ENCODE peak calls at places on chromosome 16, in six cellular contexts. One of them, this sample, is unnamed. For H3K9me3 and H3K4me1, the result is how much of the 10 kb centered on the place peaks cover.

GRCh38 chr16:87274808-87275207 is 42.4 kb downstream of the C16orf95 start:
- DNase-seq in fibroblast of lung: peak
- DNase-seq in PC-3: no peak
- DNase-seq in H1: no peak
- DNase-seq in psoas muscle: no peak
- DNase-seq in GM23248: no peak
- DNase-seq in this sample: no peak

GRCh38 chr16:2154533-2155090 is 970 bp upstream of the TRAF7 start:
- DNase-seq in PC-3: no peak
- DNase-seq in H1: no peak
- DNase-seq in GM23248: peak
- DNase-seq in psoas muscle: no peak
- DNase-seq in fibroblast of lung: no peak
- DNase-seq in this sample: peak

GRCh38 chr16:22813223-22813945 is 578 bp upstream of the HS3ST2 start:
- DNase-seq in fibroblast of lung: peak
- DNase-seq in GM23248: peak
- DNase-seq in PC-3: peak
- DNase-seq in H1: peak
- DNase-seq in psoas muscle: peak
- DNase-seq in this sample: peak

GRCh38 chr16:66490774-66491715 is 58.9 kb downstream of the TK2 start:
- DNase-seq in psoas muscle: no peak
- DNase-seq in H1: no peak
- DNase-seq in fibroblast of lung: no peak
- DNase-seq in PC-3: no peak
- DNase-seq in GM23248: no peak
- DNase-seq in this sample: no peak

GRCh38 chr16:26177438-26177837 is 485.7 kb downstream of the HS3ST4 start:
- DNase-seq in fibroblast of lung: no peak
- DNase-seq in GM23248: no peak
- DNase-seq in H1: no peak
- DNase-seq in PC-3: no peak
- DNase-seq in psoas muscle: no peak
- DNase-seq in this sample: no peak

GRCh38 chr16:62041401-62041800 is 5.2 kb upstream of the CDH8 start:
- DNase-seq in H1: no peak
- DNase-seq in GM23248: peak
- DNase-seq in psoas muscle: no peak
- DNase-seq in fibroblast of lung: peak
- DNase-seq in PC-3: peak
- DNase-seq in this sample: peak

GRCh38 chr16:53664724-53665345 is 38.8 kb downstream of the RPGRIP1L start:
- DNase-seq in GM23248: peak
- DNase-seq in psoas muscle: no peak
- DNase-seq in fibroblast of lung: peak
- DNase-seq in PC-3: no peak
- DNase-seq in H1: no peak
- DNase-seq in this sample: peak

GRCh38 chr16:80656161-80656560 is 115.4 kb downstream of the DYNLRB2 start:
- DNase-seq in H1: no peak
- DNase-seq in GM23248: no peak
- DNase-seq in PC-3: no peak
- DNase-seq in psoas muscle: no peak
- DNase-seq in fibroblast of lung: no peak
- DNase-seq in this sample: no peak

GRCh38 chr16:66476328-66477027 is 49.4 kb downstream of the BEAN1 start:
- DNase-seq in PC-3: no peak
- DNase-seq in fibroblast of lung: no peak
- DNase-seq in GM23248: peak
- DNase-seq in H1: peak
- DNase-seq in psoas muscle: no peak
- DNase-seq in this sample: no peak

GRCh38 chr16:68790944-68791343 is 52.4 kb upstream of the TANGO6 start:
- DNase-seq in PC-3: no peak
- DNase-seq in H1: peak
- DNase-seq in GM23248: no peak
- DNase-seq in fibroblast of lung: no peak
- DNase-seq in psoas muscle: no peak
- DNase-seq in this sample: no peak

GRCh38 chr16:12627394-12627793 is 176.3 kb downstream of the CPPED1 start:
- DNase-seq in fibroblast of lung: no peak
- DNase-seq in PC-3: peak
- DNase-seq in psoas muscle: no peak
- DNase-seq in GM23248: no peak
- DNase-seq in H1: no peak
- DNase-seq in this sample: no peak

GRCh38 chr16:89993971-89994370 is 25.3 kb downstream of the DBNDD1 start:
- DNase-seq in psoas muscle: no peak
- DNase-seq in PC-3: no peak
- DNase-seq in H1: no peak
- DNase-seq in GM23248: no peak
- DNase-seq in fibroblast of lung: no peak
- DNase-seq in this sample: peak
- H3K9me3 ChIP-seq in psoas muscle: under half
- H3K9me3 ChIP-seq in PC-3: under half
- H3K9me3 ChIP-seq in H1: under half
- H3K9me3 ChIP-seq in GM23248: under half
- H3K9me3 ChIP-seq in fibroblast of lung: under half
- H3K9me3 ChIP-seq in this sample: under half

GRCh38 chr16:81737885-81738536 is 41.1 kb upstream of the PLCG2 start:
- DNase-seq in H1: peak
- DNase-seq in psoas muscle: peak
- DNase-seq in fibroblast of lung: peak
- DNase-seq in GM23248: peak
- DNase-seq in PC-3: peak
- DNase-seq in this sample: peak
- H3K4me3 ChIP-seq in H1: no peak
- H3K4me3 ChIP-seq in psoas muscle: no peak
- H3K4me3 ChIP-seq in fibroblast of lung: no peak
- H3K4me3 ChIP-seq in GM23248: peak
- H3K4me3 ChIP-seq in PC-3: peak
- H3K4me3 ChIP-seq in this sample: peak

DNA sequence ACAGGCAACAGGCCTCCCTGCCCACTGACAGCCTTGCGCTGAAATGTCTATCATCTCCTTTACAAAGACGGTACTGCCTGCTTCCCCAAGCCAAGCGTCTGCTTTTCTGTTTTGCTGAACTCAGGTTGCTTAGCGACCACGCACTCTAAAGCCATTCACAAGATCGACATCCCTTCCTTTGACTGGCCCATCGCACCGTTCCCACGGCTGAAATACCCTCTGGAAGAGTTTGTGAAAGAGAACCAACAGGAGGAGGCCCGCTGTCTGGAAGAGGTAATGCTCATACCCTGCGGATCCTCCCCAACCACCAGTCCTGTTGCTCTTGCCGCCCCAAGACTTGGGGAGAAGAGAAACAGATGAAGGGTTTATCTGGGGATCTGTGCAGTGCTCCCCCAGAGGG is 28.7 kb downstream of the TMEM186 start:
- DNase-seq in PC-3: no peak
- DNase-seq in psoas muscle: no peak
- DNase-seq in H1: no peak
- DNase-seq in GM23248: no peak
- DNase-seq in fibroblast of lung: peak
- DNase-seq in this sample: no peak
- H3K4me1 ChIP-seq in PC-3: under half
- H3K4me1 ChIP-seq in psoas muscle: under half
- H3K4me1 ChIP-seq in H1: under half
- H3K4me1 ChIP-seq in GM23248: under half
- H3K4me1 ChIP-seq in fibroblast of lung: under half
- H3K4me1 ChIP-seq in this sample: under half

GRCh38 chr16:60681014-60681413 is 1355.2 kb downstream of the CDH8 start:
- DNase-seq in GM23248: no peak
- DNase-seq in psoas muscle: no peak
- DNase-seq in fibroblast of lung: no peak
- DNase-seq in H1: no peak
- DNase-seq in PC-3: no peak
- DNase-seq in this sample: no peak

GRCh38 chr16:60686824-60687223 is 1349.4 kb downstream of the CDH8 start:
- DNase-seq in PC-3: no peak
- DNase-seq in H1: no peak
- DNase-seq in psoas muscle: no peak
- DNase-seq in fibroblast of lung: no peak
- DNase-seq in GM23248: no peak
- DNase-seq in this sample: no peak

GRCh38 chr16:60684002-60684401 is 1352.2 kb downstream of the CDH8 start:
- DNase-seq in H1: no peak
- DNase-seq in fibroblast of lung: no peak
- DNase-seq in psoas muscle: no peak
- DNase-seq in GM23248: no peak
- DNase-seq in PC-3: no peak
- DNase-seq in this sample: no peak

DNA sequence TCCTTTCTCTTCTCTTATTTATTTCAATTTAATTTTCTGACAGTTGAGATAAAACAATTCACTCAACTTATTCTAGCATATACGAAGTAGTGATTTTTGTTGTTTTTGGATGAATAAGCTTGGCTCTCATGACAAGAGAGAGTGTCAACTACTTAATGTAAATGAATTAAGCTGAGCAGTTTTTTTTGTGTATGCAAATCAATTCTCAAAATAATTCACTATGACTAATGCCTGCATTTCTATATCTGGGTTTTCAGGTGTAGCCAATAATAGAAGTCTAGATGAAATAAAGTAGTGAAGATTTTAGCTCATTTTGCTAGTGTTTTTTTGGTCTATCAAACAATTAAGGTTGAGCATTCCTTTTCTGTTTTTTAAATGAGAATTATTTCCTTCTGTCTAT is 1354.0 kb downstream of the CDH8 start:
- DNase-seq in psoas muscle: no peak
- DNase-seq in PC-3: no peak
- DNase-seq in fibroblast of lung: no peak
- DNase-seq in H1: no peak
- DNase-seq in GM23248: no peak
- DNase-seq in this sample: no peak
- H3K9me3 ChIP-seq in psoas muscle: under half
- H3K9me3 ChIP-seq in PC-3: under half
- H3K9me3 ChIP-seq in fibroblast of lung: under half
- H3K9me3 ChIP-seq in H1: under half
- H3K9me3 ChIP-seq in GM23248: under half
- H3K9me3 ChIP-seq in this sample: under half

DNA sequence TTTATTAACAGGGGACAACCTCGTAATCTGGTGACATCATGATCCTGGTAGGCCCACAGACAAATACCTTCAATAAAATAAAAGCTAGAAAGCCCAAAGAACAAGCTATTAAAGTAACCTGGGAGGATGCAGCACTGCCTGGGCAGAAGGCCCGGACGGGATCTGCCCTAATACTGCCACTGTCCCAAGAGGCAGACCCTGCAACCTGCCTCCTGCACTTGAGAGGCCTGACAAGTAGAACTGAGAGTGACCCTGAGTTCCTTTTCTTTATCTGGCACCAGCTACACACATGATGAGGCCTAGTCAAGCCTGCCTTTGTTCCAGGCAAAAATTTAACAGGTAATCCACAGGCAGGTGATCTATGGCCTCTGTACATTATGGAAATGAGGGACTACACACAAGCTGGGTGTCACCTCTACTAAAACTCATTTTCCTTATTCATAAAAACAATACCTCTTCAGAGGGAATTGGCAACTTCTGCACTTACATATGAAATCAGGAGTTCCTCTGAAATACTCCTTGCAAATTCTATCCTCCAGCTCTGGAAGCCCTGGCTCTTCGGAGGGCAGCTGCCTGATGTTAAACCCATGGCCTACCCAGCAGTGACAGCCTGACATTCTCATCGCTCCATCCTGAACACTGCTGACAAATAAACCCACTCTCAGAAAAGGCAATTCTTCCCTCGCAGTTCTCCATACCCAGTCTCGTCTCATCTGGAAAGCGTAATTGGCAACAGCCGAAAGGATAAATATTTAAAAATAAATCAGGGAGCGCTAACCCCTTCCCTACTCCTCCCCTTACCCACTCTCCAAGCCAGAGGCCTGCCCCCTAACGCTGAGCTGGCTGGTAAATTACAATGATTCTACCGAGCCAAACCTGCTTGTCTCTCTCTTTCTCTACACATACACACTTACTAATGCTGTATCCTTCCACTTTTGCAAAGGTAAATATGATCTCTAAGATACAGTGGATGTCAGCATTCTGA is 2.5 kb upstream of the ZFHX3 start:
- DNase-seq in fibroblast of lung: no peak
- DNase-seq in psoas muscle: no peak
- DNase-seq in GM23248: no peak
- DNase-seq in PC-3: no peak
- DNase-seq in H1: no peak
- DNase-seq in this sample: no peak
- H3K4me3 ChIP-seq in fibroblast of lung: peak
- H3K4me3 ChIP-seq in psoas muscle: peak
- H3K4me3 ChIP-seq in GM23248: no peak
- H3K4me3 ChIP-seq in PC-3: no peak
- H3K4me3 ChIP-seq in H1: no peak
- H3K4me3 ChIP-seq in this sample: no peak

GRCh38 chr16:15967223-15967546 is 17.8 kb downstream of the ABCC1 start:
- DNase-seq in fibroblast of lung: peak
- DNase-seq in GM23248: peak
- DNase-seq in H1: no peak
- DNase-seq in PC-3: no peak
- DNase-seq in psoas muscle: no peak
- DNase-seq in this sample: no peak
- H3K4me1 ChIP-seq in fibroblast of lung: under half
- H3K4me1 ChIP-seq in GM23248: under half
- H3K4me1 ChIP-seq in H1: under half
- H3K4me1 ChIP-seq in PC-3: under half
- H3K4me1 ChIP-seq in psoas muscle: under half
- H3K4me1 ChIP-seq in this sample: under half

This sample was measured in adipocyte.